ENCODE peak calls at places on chromosomes 2 and 18, in six cellular contexts. V, L, X, S, J and Y are unnamed samples.
A peak's percentile ranks its signal among the peaks of the same experiment; 100 is the strongest.

GRCh38 chr2:149329470-149330126 is 789 bp upstream of the LYPD6 start:
- DNase-seq in J (no peak), S (no peak), V (peak; percentile 7), X (peak; percentile 23), L (peak; percentile 51), Y (no peak)

GRCh38 chr2:119085613-119086012 is 72.9 kb downstream of the C1QL2 start:
- DNase-seq in S (no peak), X (no peak), V (no peak), L (no peak), J (no peak), Y (no peak)

GRCh38 chr2:37570773-37571570 is 100.5 kb downstream of the CDC42EP3 start:
- DNase-seq in J (no peak), L (no peak), V (peak; percentile 93), S (no peak), X (no peak), Y (no peak)

GRCh38 chr2:134558208-134558890 is 160.5 kb downstream of the TMEM163 start:
- DNase-seq in J (no peak), V (no peak), L (no peak), X (no peak), S (no peak), Y (no peak)

GRCh38 chr2:112818094-112818902 is 18.3 kb downstream of the IL1B start:
- DNase-seq in L (no peak), S (peak; percentile 24), V (no peak), J (no peak), X (no peak), Y (no peak)

GRCh38 chr2:19078709-19079108 is 279.7 kb downstream of the OSR1 start:
- DNase-seq in L (no peak), V (no peak), S (no peak), X (no peak), J (no peak), Y (no peak)

GRCh38 chr18:46213295-46213694 is 109.1 kb downstream of the HAUS1 start:
- DNase-seq in S (no peak), J (no peak), L (peak; percentile 40), X (no peak), V (no peak), Y (no peak)

GRCh38 chr2:3193423-3194330 is 183.9 kb downstream of the EIPR1 start:
- DNase-seq in S (no peak), V (peak; percentile 16), X (no peak), J (no peak), L (no peak), Y (no peak)

GRCh38 chr2:98356729-98357128 is 10.5 kb downstream of the CNGA3 start:
- DNase-seq in L (no peak), X (no peak), S (no peak), V (no peak), J (no peak), Y (no peak)

GRCh38 chr2:108616731-108617161 is 82.5 kb downstream of the LIMS1 start:
- DNase-seq in X (no peak), S (no peak), V (peak; percentile 55), J (no peak), L (no peak), Y (no peak)

GRCh38 chr2:209685963-209686362 is 85.7 kb upstream of the UNC80 start:
- DNase-seq in J (no peak), V (no peak), L (no peak), S (peak; percentile 35), X (no peak), Y (no peak)

GRCh38 chr2:38751847-38752410 is 768 bp upstream of the SRSF7 start:
- DNase-seq in V (peak; percentile 29), L (peak; percentile 48), J (no peak), X (no peak), S (no peak), Y (no peak)

GRCh38 chr18:63684718-63685117 is 18.0 kb upstream of the SERPINB11 start:
- DNase-seq in S (no peak), L (no peak), J (no peak), V (no peak), X (no peak), Y (no peak)

GRCh38 chr2:6955523-6956136 is 38.4 kb downstream of the RNF144A start:
- DNase-seq in V (no peak), X (no peak), J (no peak), S (no peak), L (no peak), Y (no peak)

GRCh38 chr2:228600265-228600664 is 418.8 kb upstream of the SPHKAP start:
- DNase-seq in S (no peak), L (no peak), V (peak; percentile 88), J (no peak), X (no peak), Y (no peak)

GRCh38 chr2:188629890-188630483 is 338.3 kb downstream of the GULP1 start:
- DNase-seq in V (peak; percentile 51), X (no peak), J (peak; percentile 28), L (no peak), S (no peak), Y (no peak)

GRCh38 chr2:71882949-71883472 is 264.7 kb downstream of the CYP26B1 start:
- DNase-seq in J (peak; percentile 27), S (peak; percentile 79), V (peak; percentile 78), X (peak; percentile 31), L (peak; percentile 29), Y (peak; percentile 76)

GRCh38 chr2:50444286-50444685 is 587.6 kb downstream of the NRXN1 start:
- DNase-seq in X (no peak), J (no peak), L (no peak), V (no peak), S (no peak), Y (no peak)

GRCh38 chr18:63410792-63411191 is 11.5 kb downstream of the VPS4B start:
- DNase-seq in L (no peak), S (no peak), V (peak; percentile 78), X (no peak), J (no peak), Y (no peak)

GRCh38 chr2:199457147-199458016 is at the start of gene SATB2:
- DNase-seq in L (peak; percentile 25), S (no peak), V (peak; percentile 78), J (no peak), X (no peak), Y (peak; percentile 59)

GRCh38 chr18:2723207-2723606 is 67.7 kb downstream of the SMCHD1 start:
- DNase-seq in X (no peak), S (no peak), V (peak; percentile 4), J (no peak), L (no peak), Y (no peak)

GRCh38 chr2:128475427-128476211 is 157.0 kb upstream of the HS6ST1 start:
- DNase-seq in X (no peak), V (no peak), J (no peak), S (no peak), L (no peak), Y (no peak)

GRCh38 chr2:236916181-236916580 is 169.5 kb upstream of the COPS8 start:
- DNase-seq in S (no peak), V (no peak), J (no peak), X (no peak), L (no peak), Y (no peak)

GRCh38 chr2:106269591-106270291 is 75.6 kb upstream of the UXS1 start:
- DNase-seq in L (peak; percentile 6), J (no peak), X (no peak), V (no peak), S (peak; percentile 20), Y (peak; percentile 81)
- TF ChIP-seq POLR2A in L (no peak), J (no peak), X (no peak), V (no peak), S (no peak), Y (no peak)

GRCh38 chr18:25614168-25614567 is 262.2 kb upstream of the ZNF521 start:
- DNase-seq in L (no peak), S (no peak), V (no peak), X (no peak), J (no peak), Y (no peak)
- H3K4me3 ChIP-seq in L (no peak overlapping the region), S (no peak overlapping the region), V (no peak overlapping the region), X (no peak overlapping the region), J (no peak overlapping the region), Y (no peak overlapping the region)

GRCh38 chr2:158456309-158457066 is at the start of the genes CCDC148 and PKP4:
- DNase-seq in L (peak; percentile 86), S (peak; percentile 91), X (peak; percentile 92), V (peak; percentile 89), J (peak; percentile 87), Y (peak; percentile 90)
- TF ChIP-seq POLR2A in L (peak; percentile 47), S (peak; percentile 59), X (peak; percentile 53), V (peak; percentile 17), J (peak; percentile 72), Y (no peak)

GRCh38 chr2:218001629-218002028 is 1.2 kb downstream of the TNS1 start:
- DNase-seq in S (no peak), V (no peak), L (no peak), X (no peak), J (no peak), Y (no peak)

GRCh38 chr2:217997510-217997909 is 5.3 kb downstream of the TNS1 start:
- DNase-seq in X (no peak), J (no peak), L (no peak), V (no peak), S (no peak), Y (no peak)

GRCh38 chr2:217998926-217999633 is 3.7 kb downstream of the TNS1 start:
- DNase-seq in V (no peak), J (no peak), S (no peak), L (no peak), X (no peak), Y (no peak)

GRCh38 chr2:218002103-218002502 is 692 bp downstream of the TNS1 start:
- DNase-seq in V (no peak), J (no peak), S (no peak), L (no peak), X (no peak), Y (no peak)

GRCh38 chr2:218000137-218000536 is 2.7 kb downstream of the TNS1 start:
- DNase-seq in J (peak; percentile 67), V (peak; percentile 91), L (no peak), S (no peak), X (peak; percentile 70), Y (no peak)
- H3K4me3 ChIP-seq in J (no peak overlapping the region), V (no peak overlapping the region), L (no peak overlapping the region), S (no peak overlapping the region), X (no peak overlapping the region), Y (no peak overlapping the region)

GRCh38 chr2:213016166-213016983 is 135.0 kb downstream of the IKZF2 start:
- DNase-seq in J (no peak), V (no peak), L (no peak), X (no peak), S (no peak), Y (no peak)
- TF ChIP-seq POLR2A in J (no peak), V (no peak), L (no peak), X (no peak), S (no peak), Y (no peak)

GRCh38 chr18:79379931-79380815 is 15.6 kb upstream of the NFATC1 start:
- DNase-seq in X (no peak), V (no peak), S (peak; percentile 17), L (no peak), J (no peak), Y (peak; percentile 15)
- H3K4me3 ChIP-seq in X (no peak overlapping the region), V (no peak overlapping the region), S (no peak overlapping the region), L (no peak overlapping the region), J (no peak overlapping the region), Y (no peak overlapping the region)

GRCh38 chr2:177392373-177393246 is at the start of gene AGPS:
- DNase-seq in S (peak; percentile 85), J (peak; percentile 72), L (peak; percentile 59), X (peak; percentile 64), V (peak; percentile 52), Y (peak; percentile 90)
- TF ChIP-seq POLR2A in S (peak; percentile 63), J (no peak), L (peak; percentile 70), X (peak; percentile 12), V (peak; percentile 43), Y (peak; percentile 31)